ENCODE peak calls at places on chromosomes 3 and 15, in six cellular contexts. Y is NCI-H1105; U is effector CD4-positive, alpha-beta T cell; X is left kidney; J is stimulated activated effector memory CD8-positive, alpha-beta T cell treated with anti-CD3 and anti-CD28 coated beads, Interleukin-12 subunit alpha, Interleukin-12 subunit beta, amount 100 ng/mL, for 72 hours; A is BE2C. Z is an unnamed sample.

GRCh38 chr15:59245583-59245982 is 38.9 kb downstream of the LDHAL6B start:
- DNase-seq in U (no peak), X (peak), Y (no peak), J (no peak), A (no peak), Z (no peak)

GRCh38 chr3:12400795-12401194 is 83.5 kb upstream of the TSEN2 start:
- DNase-seq in Y (no peak), U (no peak), X (no peak), A (no peak), J (no peak), Z (no peak)

GRCh38 chr15:82855286-82856092 is 46.1 kb downstream of the WHAMM start:
- DNase-seq in A (no peak), X (peak), Y (no peak), U (no peak), J (peak), Z (no peak)

GRCh38 chr3:69665026-69665739 is 74.1 kb upstream of the MITF start:
- DNase-seq in A (peak), X (peak), U (no peak), J (no peak), Y (peak), Z (peak)

GRCh38 chr3:190076138-190076537 is 44.6 kb downstream of the P3H2 start:
- DNase-seq in A (no peak), U (no peak), X (peak), J (no peak), Y (no peak), Z (no peak)

GRCh38 chr15:25501828-25502446 is 63.1 kb upstream of the UBE3A start:
- DNase-seq in J (no peak), Y (peak), X (peak), U (no peak), A (peak), Z (peak)

GRCh38 chr3:185976977-185977678 is 39.3 kb upstream of the TRA2B start:
- DNase-seq in Y (peak), A (peak), X (peak), J (peak), U (peak), Z (peak)

GRCh38 chr15:56871180-56871579 is 47.3 kb upstream of the TCF12 start:
- DNase-seq in Y (no peak), U (no peak), X (no peak), J (no peak), A (no peak), Z (no peak)

GRCh38 chr15:84649706-84650105 is 4.4 kb downstream of the WDR73 start:
- DNase-seq in U (no peak), Y (no peak), J (no peak), A (no peak), X (no peak), Z (no peak)

GRCh38 chr15:77589839-77590238 is 42.9 kb downstream of the LINGO1 start:
- DNase-seq in J (no peak), U (no peak), A (peak), Y (no peak), X (no peak), Z (peak)

GRCh38 chr15:89531796-89532537 is 35.6 kb upstream of the RHCG start:
- DNase-seq in J (no peak), U (no peak), Y (no peak), A (no peak), X (peak), Z (peak)

GRCh38 chr3:122301063-122301462 is 24.0 kb upstream of the CSTA start:
- DNase-seq in X (no peak), Y (no peak), U (no peak), A (no peak), J (no peak), Z (no peak)

GRCh38 chr3:170469151-170470062 is 50.7 kb downstream of the CLDN11 start:
- DNase-seq in U (no peak), Y (peak), X (peak), A (peak), J (no peak), Z (peak)

GRCh38 chr3:126051741-126052140 is 32.2 kb downstream of the SLC41A3 start:
- DNase-seq in J (peak), A (no peak), X (peak), U (no peak), Y (no peak), Z (no peak)

GRCh38 chr15:34796847-34797246 is 1.5 kb upstream of the ACTC1 start:
- DNase-seq in X (no peak), Y (no peak), J (no peak), U (no peak), A (no peak), Z (peak)

GRCh38 chr15:91113036-91113435 is 13.0 kb downstream of the SV2B start:
- DNase-seq in A (no peak), U (no peak), Y (no peak), J (no peak), X (no peak), Z (peak)

GRCh38 chr3:18302517-18302916 is 122.6 kb downstream of the SATB1 start:
- DNase-seq in X (no peak), A (no peak), Y (no peak), U (no peak), J (no peak), Z (peak)

GRCh38 chr15:62773369-62774165 is 269.0 kb upstream of the TPM1 start:
- DNase-seq in U (no peak), A (no peak), J (no peak), Y (no peak), X (no peak), Z (peak)

GRCh38 chr15:94844533-94845390 is 613.4 kb downstream of the MCTP2 start:
- DNase-seq in X (peak), Y (no peak), J (no peak), U (no peak), A (peak), Z (peak)

GRCh38 chr3:153026026-153026425 is 136.0 kb upstream of the RAP2B start:
- DNase-seq in A (no peak), U (no peak), Y (peak), J (no peak), X (peak), Z (peak)

GRCh38 chr3:63364495-63364894 is 86.4 kb downstream of the SYNPR start:
- DNase-seq in J (no peak), Y (no peak), A (no peak), U (no peak), X (peak), Z (no peak)

GRCh38 chr15:66592505-66593218 is 26.9 kb upstream of the LCTL start:
- DNase-seq in Y (no peak), J (no peak), X (peak), A (peak), U (no peak), Z (no peak)

GRCh38 chr3:80770106-80771079 is 991.1 kb downstream of the GBE1 start:
- DNase-seq in Y (peak), X (no peak), U (no peak), A (no peak), J (no peak), Z (no peak)

GRCh38 chr3:12479919-12480425 is 4.3 kb upstream of the TSEN2 start:
- DNase-seq in Y (peak), X (peak), U (no peak), J (peak), A (no peak), Z (peak)

GRCh38 chr3:7207928-7208327 is 347.0 kb downstream of the GRM7 start:
- DNase-seq in Y (no peak), X (no peak), J (no peak), A (no peak), U (no peak), Z (no peak)

GRCh38 chr3:69499899-69500316 is 114.0 kb upstream of the FRMD4B start:
- DNase-seq in X (no peak), J (no peak), U (no peak), A (no peak), Y (no peak), Z (no peak)

GRCh38 chr3:197406266-197406665 is 107.9 kb upstream of the DLG1 start:
- DNase-seq in Y (no peak), U (no peak), X (peak), J (no peak), A (peak), Z (no peak)

GRCh38 chr3:9769426-9770275 is at the start of gene CAMK1:
- DNase-seq in Y (peak), X (peak), U (peak), A (peak), J (peak), Z (peak)